ENCODE peak calls at places on chromosome 10, in seven cellular contexts. One of them, this sample, is unnamed.

GRCh38 chr10:52871191-52871843 is 98.7 kb upstream of the MBL2 start:
- DNase-seq in uterus: no peak
- DNase-seq in K562: no peak
- DNase-seq in A549: no peak
- DNase-seq in IMR-90: no peak
- DNase-seq in adrenal gland: no peak
- DNase-seq in heart left ventricle: no peak
- DNase-seq in this sample: no peak

GRCh38 chr10:32929634-32930033 is 28.4 kb downstream of the ITGB1 start:
- DNase-seq in uterus: no peak
- DNase-seq in K562: no peak
- DNase-seq in A549: no peak
- DNase-seq in IMR-90: no peak
- DNase-seq in adrenal gland: no peak
- DNase-seq in heart left ventricle: no peak
- DNase-seq in this sample: no peak

GRCh38 chr10:109403551-109403950 is 519.8 kb downstream of the XPNPEP1 start:
- DNase-seq in uterus: no peak
- DNase-seq in K562: no peak
- DNase-seq in A549: no peak
- DNase-seq in IMR-90: peak
- DNase-seq in adrenal gland: no peak
- DNase-seq in heart left ventricle: no peak
- DNase-seq in this sample: no peak

GRCh38 chr10:103854687-103855423 is 521 bp downstream of the SH3PXD2A start:
- DNase-seq in uterus: peak
- DNase-seq in K562: no peak
- DNase-seq in A549: peak
- DNase-seq in IMR-90: peak
- DNase-seq in adrenal gland: no peak
- DNase-seq in heart left ventricle: peak
- DNase-seq in this sample: peak

GRCh38 chr10:72449842-72450495 is 95.2 kb upstream of the DNAJB12 start:
- DNase-seq in uterus: no peak
- DNase-seq in K562: no peak
- DNase-seq in A549: no peak
- DNase-seq in IMR-90: no peak
- DNase-seq in adrenal gland: no peak
- DNase-seq in heart left ventricle: no peak
- DNase-seq in this sample: no peak

GRCh38 chr10:132094581-132095234 is 29.0 kb downstream of the JAKMIP3 start:
- DNase-seq in uterus: no peak
- DNase-seq in K562: no peak
- DNase-seq in A549: peak
- DNase-seq in IMR-90: no peak
- DNase-seq in adrenal gland: no peak
- DNase-seq in heart left ventricle: no peak
- DNase-seq in this sample: no peak

GRCh38 chr10:132058793-132059759 is 6.7 kb upstream of the JAKMIP3 start:
- DNase-seq in uterus: no peak
- DNase-seq in K562: no peak
- DNase-seq in A549: no peak
- DNase-seq in IMR-90: no peak
- DNase-seq in adrenal gland: no peak
- DNase-seq in heart left ventricle: no peak
- DNase-seq in this sample: no peak

GRCh38 chr10:77391605-77392235 is 245.9 kb downstream of the KCNMA1 start:
- DNase-seq in uterus: peak
- DNase-seq in K562: peak
- DNase-seq in A549: peak
- DNase-seq in IMR-90: peak
- DNase-seq in adrenal gland: peak
- DNase-seq in heart left ventricle: peak
- DNase-seq in this sample: peak

GRCh38 chr10:27723436-27723835 is 22.2 kb downstream of the MKX start:
- DNase-seq in uterus: no peak
- DNase-seq in K562: no peak
- DNase-seq in A549: no peak
- DNase-seq in IMR-90: peak
- DNase-seq in adrenal gland: no peak
- DNase-seq in heart left ventricle: no peak
- DNase-seq in this sample: no peak

GRCh38 chr10:78964952-78965633 is 103.7 kb upstream of the ZMIZ1 start:
- DNase-seq in uterus: no peak
- DNase-seq in K562: peak
- DNase-seq in A549: peak
- DNase-seq in IMR-90: peak
- DNase-seq in adrenal gland: peak
- DNase-seq in heart left ventricle: peak
- DNase-seq in this sample: no peak

GRCh38 chr10:86963341-86963919 is 4.9 kb upstream of the ADIRF start:
- DNase-seq in uterus: no peak
- DNase-seq in K562: no peak
- DNase-seq in A549: no peak
- DNase-seq in IMR-90: no peak
- DNase-seq in adrenal gland: no peak
- DNase-seq in heart left ventricle: peak
- DNase-seq in this sample: no peak

GRCh38 chr10:132735923-132736391 is 50.0 kb downstream of the NKX6-2 start:
- DNase-seq in uterus: no peak
- DNase-seq in K562: no peak
- DNase-seq in A549: no peak
- DNase-seq in IMR-90: no peak
- DNase-seq in adrenal gland: no peak
- DNase-seq in heart left ventricle: no peak
- DNase-seq in this sample: no peak

GRCh38 chr10:124245191-124245590 is 151.8 kb upstream of the CHST15 start:
- DNase-seq in uterus: no peak
- DNase-seq in K562: no peak
- DNase-seq in A549: no peak
- DNase-seq in IMR-90: no peak
- DNase-seq in adrenal gland: no peak
- DNase-seq in heart left ventricle: no peak
- DNase-seq in this sample: no peak

GRCh38 chr10:121935702-121936101 is 7.9 kb upstream of the ATE1 start:
- DNase-seq in uterus: no peak
- DNase-seq in K562: peak
- DNase-seq in A549: no peak
- DNase-seq in IMR-90: no peak
- DNase-seq in adrenal gland: no peak
- DNase-seq in heart left ventricle: no peak
- DNase-seq in this sample: no peak

GRCh38 chr10:24238527-24239247 is 29.7 kb downstream of the KIAA1217 start:
- DNase-seq in uterus: no peak
- DNase-seq in K562: no peak
- DNase-seq in A549: no peak
- DNase-seq in IMR-90: no peak
- DNase-seq in adrenal gland: no peak
- DNase-seq in heart left ventricle: no peak
- DNase-seq in this sample: no peak

GRCh38 chr10:5151076-5151475 is 33.9 kb downstream of the AKR1C8 start:
- DNase-seq in uterus: no peak
- DNase-seq in K562: no peak
- DNase-seq in A549: no peak
- DNase-seq in IMR-90: no peak
- DNase-seq in adrenal gland: no peak
- DNase-seq in heart left ventricle: no peak
- DNase-seq in this sample: no peak

GRCh38 chr10:49161411-49161997 is 26.7 kb downstream of the TMEM273 start:
- DNase-seq in uterus: no peak
- DNase-seq in K562: peak
- DNase-seq in A549: no peak
- DNase-seq in IMR-90: peak
- DNase-seq in adrenal gland: peak
- DNase-seq in heart left ventricle: no peak
- DNase-seq in this sample: no peak

GRCh38 chr10:78436706-78437406 is 403.2 kb downstream of the RPS24 start:
- DNase-seq in uterus: no peak
- DNase-seq in K562: no peak
- DNase-seq in A549: no peak
- DNase-seq in IMR-90: no peak
- DNase-seq in adrenal gland: peak
- DNase-seq in heart left ventricle: no peak
- DNase-seq in this sample: no peak

GRCh38 chr10:5645375-5645774 is 21.0 kb downstream of the ASB13 start:
- DNase-seq in uterus: no peak
- DNase-seq in K562: no peak
- DNase-seq in A549: no peak
- DNase-seq in IMR-90: no peak
- DNase-seq in adrenal gland: no peak
- DNase-seq in heart left ventricle: no peak
- DNase-seq in this sample: no peak

DNA sequence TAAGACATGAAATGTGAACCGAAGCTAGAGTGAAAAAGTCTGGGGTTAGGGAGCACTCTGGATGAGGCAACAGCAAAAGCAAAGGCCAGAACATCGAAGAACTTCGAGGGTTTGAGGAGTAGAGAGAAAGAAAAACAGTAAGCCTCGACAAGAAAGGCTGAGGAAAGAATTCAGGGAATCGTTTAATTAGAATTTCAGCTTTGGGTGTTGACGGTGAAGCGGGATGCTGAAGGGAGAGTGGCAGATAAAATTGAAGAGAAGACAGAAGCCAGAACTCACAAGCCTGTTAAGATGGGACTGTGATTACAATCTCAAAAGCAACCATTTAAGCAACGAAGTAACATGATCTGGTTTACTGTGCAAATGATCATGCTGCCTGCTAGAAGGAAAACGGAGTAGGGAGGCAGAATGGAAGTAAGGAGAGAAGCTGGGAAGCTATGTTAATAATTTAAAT is 2.1 kb downstream of the TRDMT1 start:
- DNase-seq in uterus: no peak
- DNase-seq in K562: peak
- DNase-seq in A549: no peak
- DNase-seq in IMR-90: peak
- DNase-seq in adrenal gland: no peak
- DNase-seq in heart left ventricle: no peak
- DNase-seq in this sample: no peak
- TF ChIP-seq POLR2A in uterus: no peak
- TF ChIP-seq POLR2A in K562: no peak
- TF ChIP-seq POLR2A in A549: no peak
- TF ChIP-seq POLR2A in IMR-90: no peak
- TF ChIP-seq POLR2A in adrenal gland: no peak
- TF ChIP-seq POLR2A in heart left ventricle: no peak
- TF ChIP-seq POLR2A in this sample: no peak

GRCh38 chr10:95334793-95335120 is 44.0 kb upstream of the PDLIM1 start:
- DNase-seq in uterus: no peak
- DNase-seq in K562: no peak
- DNase-seq in A549: no peak
- DNase-seq in IMR-90: no peak
- DNase-seq in adrenal gland: no peak
- DNase-seq in heart left ventricle: no peak
- DNase-seq in this sample: no peak

GRCh38 chr10:95335933-95336699 is 45.3 kb upstream of the PDLIM1 start:
- DNase-seq in uterus: no peak
- DNase-seq in K562: no peak
- DNase-seq in A549: no peak
- DNase-seq in IMR-90: no peak
- DNase-seq in adrenal gland: no peak
- DNase-seq in heart left ventricle: no peak
- DNase-seq in this sample: no peak

GRCh38 chr10:95336702-95337101 is 45.9 kb upstream of the PDLIM1 start:
- DNase-seq in uterus: no peak
- DNase-seq in K562: peak
- DNase-seq in A549: no peak
- DNase-seq in IMR-90: no peak
- DNase-seq in adrenal gland: no peak
- DNase-seq in heart left ventricle: no peak
- DNase-seq in this sample: no peak

GRCh38 chr10:95332666-95333249 is 42.0 kb upstream of the PDLIM1 start:
- DNase-seq in uterus: no peak
- DNase-seq in K562: no peak
- DNase-seq in A549: no peak
- DNase-seq in IMR-90: no peak
- DNase-seq in adrenal gland: no peak
- DNase-seq in heart left ventricle: no peak
- DNase-seq in this sample: no peak

DNA sequence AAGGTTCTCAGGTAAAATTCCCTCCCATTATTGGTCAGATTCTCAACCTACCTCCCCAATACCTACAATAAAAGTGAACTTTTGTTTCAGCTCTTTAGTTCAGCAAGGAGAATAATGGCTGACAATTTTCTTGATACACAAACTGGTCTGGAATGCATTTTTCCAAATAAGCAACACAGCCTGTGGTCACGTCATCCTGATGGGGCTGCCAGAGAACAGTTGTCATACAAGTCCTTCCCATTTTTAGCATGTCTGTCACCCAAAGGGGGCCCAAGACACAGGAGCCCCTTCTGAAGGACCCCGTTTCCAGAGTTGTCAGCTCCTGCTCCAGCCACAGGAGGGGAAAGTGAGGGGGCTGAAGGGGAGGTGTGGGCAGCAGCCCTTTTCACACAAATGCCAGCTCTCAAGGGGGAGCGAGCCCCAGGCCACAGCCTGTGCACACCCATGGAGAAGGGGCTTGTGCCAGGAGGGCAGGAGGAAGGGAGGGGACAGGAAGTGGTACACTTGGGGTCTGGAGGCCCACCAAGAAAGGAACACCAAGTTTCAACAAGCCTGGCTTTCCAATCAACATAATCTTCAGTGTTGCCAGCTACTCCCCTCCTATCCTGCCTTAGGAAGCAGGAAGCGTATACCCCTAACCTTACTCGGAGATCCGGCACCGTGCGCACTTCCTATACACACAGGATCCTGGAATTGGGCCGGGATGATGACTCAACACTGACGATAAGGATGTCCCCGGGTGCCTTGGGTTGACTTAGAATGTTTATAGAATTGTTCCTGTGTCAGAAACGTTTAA is 43.4 kb upstream of the PDLIM1 start:
- DNase-seq in uterus: peak
- DNase-seq in K562: no peak
- DNase-seq in A549: peak
- DNase-seq in IMR-90: peak
- DNase-seq in adrenal gland: peak
- DNase-seq in heart left ventricle: peak
- DNase-seq in this sample: no peak
- TF ChIP-seq POLR2A in uterus: no peak
- TF ChIP-seq POLR2A in K562: no peak
- TF ChIP-seq POLR2A in A549: no peak
- TF ChIP-seq POLR2A in IMR-90: peak
- TF ChIP-seq POLR2A in adrenal gland: no peak
- TF ChIP-seq POLR2A in heart left ventricle: no peak
- TF ChIP-seq POLR2A in this sample: no peak

GRCh38 chr10:99872367-99873162 is 90.1 kb downstream of the ABCC2 start:
- DNase-seq in uterus: no peak
- DNase-seq in K562: no peak
- DNase-seq in A549: no peak
- DNase-seq in IMR-90: peak
- DNase-seq in adrenal gland: no peak
- DNase-seq in heart left ventricle: no peak
- DNase-seq in this sample: no peak
- TF ChIP-seq POLR2A in uterus: no peak
- TF ChIP-seq POLR2A in K562: no peak
- TF ChIP-seq POLR2A in A549: no peak
- TF ChIP-seq POLR2A in IMR-90: no peak
- TF ChIP-seq POLR2A in adrenal gland: no peak
- TF ChIP-seq POLR2A in heart left ventricle: no peak
- TF ChIP-seq POLR2A in this sample: no peak

GRCh38 chr10:110918633-110919348 is at the start of gene BBIP1:
- DNase-seq in uterus: no peak
- DNase-seq in K562: no peak
- DNase-seq in A549: peak
- DNase-seq in IMR-90: peak
- DNase-seq in adrenal gland: peak
- DNase-seq in heart left ventricle: no peak
- DNase-seq in this sample: no peak
- TF ChIP-seq POLR2A in uterus: peak
- TF ChIP-seq POLR2A in K562: peak
- TF ChIP-seq POLR2A in A549: peak
- TF ChIP-seq POLR2A in IMR-90: peak
- TF ChIP-seq POLR2A in adrenal gland: peak
- TF ChIP-seq POLR2A in heart left ventricle: no peak
- TF ChIP-seq POLR2A in this sample: peak

GRCh38 chr10:91923371-91924211 is at the start of gene BTAF1:
- DNase-seq in uterus: peak
- DNase-seq in K562: peak
- DNase-seq in A549: peak
- DNase-seq in IMR-90: peak
- DNase-seq in adrenal gland: peak
- DNase-seq in heart left ventricle: peak
- DNase-seq in this sample: peak
- TF ChIP-seq POLR2A in uterus: peak
- TF ChIP-seq POLR2A in K562: peak
- TF ChIP-seq POLR2A in A549: peak
- TF ChIP-seq POLR2A in IMR-90: peak
- TF ChIP-seq POLR2A in adrenal gland: peak
- TF ChIP-seq POLR2A in heart left ventricle: peak
- TF ChIP-seq POLR2A in this sample: peak

This sample was measured in ovary.